ENCODE peak calls at places on chromosome 2, in five cellular contexts. E is PC-3, Z is GM23338, O is HCT116, Y is GM23248. N is an unnamed sample.

GRCh38 chr2:236939271-236939670 is 146.4 kb upstream of the COPS8 start:
- DNase-seq in E (no peak), Z (no peak), O (no peak), Y (no peak), N (no peak)

GRCh38 chr2:178723786-178724346 is 83.4 kb downstream of the TTN start:
- DNase-seq in E (no peak), Z (no peak), O (no peak), Y (no peak), N (no peak)

GRCh38 chr2:18505703-18506341 is 54.6 kb downstream of the RDH14 start:
- DNase-seq in E (no peak), Z (no peak), O (no peak), Y (no peak), N (no peak)

GRCh38 chr2:139992078-139992477 is 1211.9 kb upstream of the NXPH2 start:
- DNase-seq in E (no peak), Z (peak; percentile 65), O (peak; percentile 2), Y (no peak), N (no peak)

GRCh38 chr2:231223001-231223375 is 24.6 kb downstream of the ARMC9 start:
- DNase-seq in E (no peak), Z (no peak), O (no peak), Y (no peak), N (no peak)

GRCh38 chr2:29215739-29216608 is 100.8 kb downstream of the CLIP4 start:
- DNase-seq in E (no peak), Z (no peak), O (no peak), Y (no peak), N (no peak)

GRCh38 chr2:71505086-71505769 is 51.9 kb downstream of the DYSF start:
- DNase-seq in E (no peak), Z (no peak), O (no peak), Y (no peak), N (no peak)

GRCh38 chr2:111617299-111617803 is 266.6 kb downstream of the ANAPC1 start:
- DNase-seq in E (peak; percentile 74), Z (no peak), O (peak; percentile 40), Y (peak; percentile 25), N (no peak)

GRCh38 chr2:69604026-69604678 is 39.4 kb downstream of the AAK1 start:
- DNase-seq in E (no peak), Z (no peak), O (no peak), Y (no peak), N (no peak)

GRCh38 chr2:33213244-33213643 is 263.2 kb upstream of the RASGRP3 start:
- DNase-seq in E (no peak), Z (no peak), O (no peak), Y (no peak), N (no peak)
- H3K27ac ChIP-seq in E (no peak overlapping the region), Z (no peak overlapping the region), O (no peak overlapping the region), Y (peak overlapping the region; percentile 85), N (no peak overlapping the region)

GRCh38 chr2:45649457-45649854 is 2.0 kb upstream of the PRKCE start:
- DNase-seq in E (peak; percentile 46), Z (no peak), O (no peak), Y (peak; percentile 53), N (no peak)

GRCh38 chr2:45650851-45651414 is 542 bp upstream of the PRKCE start:
- DNase-seq in E (peak; percentile 95), Z (peak; percentile 87), O (peak; percentile 90), Y (peak; percentile 96), N (peak; percentile 96)

GRCh38 chr2:45651415-45652089 is at the start of gene PRKCE:
- DNase-seq in E (peak; percentile 47), Z (peak; percentile 58), O (no peak), Y (peak; percentile 56), N (peak; percentile 45)

GRCh38 chr2:45647986-45648520 is 3.4 kb upstream of the PRKCE start:
- DNase-seq in E (no peak), Z (no peak), O (no peak), Y (peak; percentile 6), N (no peak)

GRCh38 chr2:45649855-45650806 is 1.3 kb upstream of the PRKCE start:
- DNase-seq in E (peak; percentile 58), Z (peak; percentile 60), O (no peak), Y (peak; percentile 78), N (peak; percentile 63)
- TF ChIP-seq EZH2phosphoT487 in E (no peak), Z (no peak), O (no peak), Y (no peak), N (no peak)

DNA sequence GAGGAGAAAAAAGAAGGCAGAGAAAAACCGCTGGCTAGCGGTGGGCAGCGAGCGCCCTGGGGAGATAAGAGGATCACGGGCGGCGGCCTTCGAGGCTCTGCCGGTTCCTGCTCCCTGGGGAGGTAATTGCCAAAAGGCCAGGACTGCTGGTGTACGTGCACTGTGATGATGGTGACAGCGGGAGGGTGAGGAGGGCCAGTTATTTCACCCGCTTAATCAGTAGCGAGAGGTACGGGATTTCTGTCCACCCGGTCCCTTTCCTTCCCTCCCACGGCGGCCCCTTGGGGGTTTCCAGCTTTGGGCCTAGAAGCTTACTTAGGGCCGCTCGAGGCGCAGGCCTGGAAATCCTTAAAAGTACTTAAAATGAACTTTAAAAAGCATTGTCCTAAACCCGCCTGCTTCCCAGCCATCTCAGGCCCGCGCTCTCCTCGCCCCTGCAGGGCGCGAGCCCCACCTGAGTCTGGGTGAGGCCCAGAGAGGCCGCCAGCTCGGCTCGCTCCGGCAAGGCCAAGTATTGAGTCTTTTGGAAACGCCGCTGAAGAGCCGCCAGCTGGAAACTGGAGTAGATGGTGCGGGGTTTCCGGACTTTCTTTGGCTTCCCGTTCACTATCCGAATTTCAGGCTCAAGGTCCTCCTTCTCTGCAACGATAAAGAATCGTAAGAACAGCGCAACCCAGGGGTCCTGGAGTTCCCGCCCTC is 1.5 kb downstream of the DLX2 start:
- DNase-seq in E (no peak), Z (peak; percentile 58), O (no peak), Y (peak; percentile 70), N (no peak)
- H3K4me2 ChIP-seq in E (peak overlapping the region; percentile 99), Z (peak overlapping the region; percentile 93), O (peak overlapping the region; percentile 86), Y (peak overlapping the region; percentile 99), N (peak overlapping the region; percentile 92)

GRCh38 chr2:158505448-158505934 is 48.7 kb downstream of the PKP4 start:
- DNase-seq in E (no peak), Z (no peak), O (no peak), Y (no peak), N (no peak)
- H3K27ac ChIP-seq in E (no peak overlapping the region), Z (no peak overlapping the region), O (no peak overlapping the region), Y (no peak overlapping the region), N (no peak overlapping the region)

GRCh38 chr2:197158591-197159550 is 151.7 kb downstream of the ANKRD44 start:
- DNase-seq in E (peak; percentile 55), Z (no peak), O (no peak), Y (peak; percentile 30), N (no peak)
- TF ChIP-seq EZH2phosphoT487 in E (no peak), Z (no peak), O (no peak), Y (no peak), N (no peak)

GRCh38 chr2:24830786-24831185 is 37.6 kb downstream of the CENPO start:
- DNase-seq in E (no peak), Z (no peak), O (no peak), Y (no peak), N (no peak)

GRCh38 chr2:24832991-24833671 is 39.9 kb downstream of the CENPO start:
- DNase-seq in E (no peak), Z (no peak), O (no peak), Y (no peak), N (no peak)

GRCh38 chr2:24832526-24832925 is 39.3 kb downstream of the CENPO start:
- DNase-seq in E (no peak), Z (no peak), O (no peak), Y (no peak), N (no peak)

GRCh38 chr2:24831216-24831615 is 38.0 kb downstream of the CENPO start:
- DNase-seq in E (no peak), Z (no peak), O (no peak), Y (no peak), N (no peak)

GRCh38 chr2:24831736-24832421 is 38.7 kb downstream of the CENPO start:
- DNase-seq in E (no peak), Z (no peak), O (no peak), Y (no peak), N (no peak)
- H3K4me2 ChIP-seq in E (no peak overlapping the region), Z (no peak overlapping the region), O (no peak overlapping the region), Y (no peak overlapping the region), N (no peak overlapping the region)

DNA sequence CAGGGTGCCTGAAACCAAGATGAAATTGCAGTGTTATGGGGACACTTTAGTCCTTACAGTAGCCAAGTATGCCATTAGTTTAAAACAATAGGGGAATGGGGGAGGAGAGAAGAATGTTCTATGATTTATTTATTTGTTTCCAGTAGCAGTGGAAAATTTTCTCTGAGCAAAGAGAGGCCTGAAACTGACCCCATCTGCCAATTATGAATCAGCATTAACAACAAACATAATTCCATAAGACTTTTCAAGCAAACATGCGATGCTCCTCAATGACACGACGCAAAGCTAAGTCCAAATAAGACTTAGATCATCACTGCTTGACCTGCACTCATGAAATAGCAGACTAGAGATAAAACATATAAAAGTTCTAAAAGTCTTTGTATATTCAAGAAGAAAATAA is 4.0 kb downstream of the KLF7 start:
- DNase-seq in E (peak; percentile 75), Z (no peak), O (no peak), Y (peak; percentile 86), N (no peak)
- H3K27ac ChIP-seq in E (peak overlapping the region; percentile 68), Z (no peak overlapping the region), O (no peak overlapping the region), Y (peak overlapping the region; percentile 98), N (no peak overlapping the region)

DNA sequence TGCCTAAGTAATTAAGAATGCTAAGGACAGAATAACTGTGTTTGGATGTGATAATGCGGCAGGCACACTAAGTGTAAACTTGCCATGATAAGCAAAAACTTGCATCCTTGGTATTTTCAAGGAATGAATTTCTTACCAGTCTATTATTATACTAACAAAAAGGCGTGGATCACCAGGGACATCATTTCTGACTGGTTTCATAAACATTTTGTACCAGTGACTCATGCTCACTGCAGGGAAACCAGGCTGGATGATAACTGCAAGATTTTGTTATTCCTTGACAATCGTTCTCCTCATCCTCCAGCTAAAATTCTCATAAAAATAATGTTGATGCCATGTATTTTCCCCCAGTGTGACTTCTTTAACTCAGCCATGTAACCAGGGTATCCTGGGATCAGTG is 289.5 kb downstream of the CDCA7 start:
- DNase-seq in E (peak; percentile 65), Z (no peak), O (no peak), Y (peak; percentile 88), N (no peak)
- TF ChIP-seq EZH2phosphoT487 in E (no peak), Z (no peak), O (no peak), Y (no peak), N (no peak)

GRCh38 chr2:45169339-45170190 is 160.3 kb upstream of the SIX2 start:
- DNase-seq in E (peak; percentile 39), Z (peak; percentile 70), O (no peak), Y (peak; percentile 58), N (peak; percentile 35)
- H3K4me2 ChIP-seq in E (peak overlapping the region; percentile 97), Z (peak overlapping the region; percentile 88), O (no peak overlapping the region), Y (peak overlapping the region; percentile 87), N (peak overlapping the region; percentile 89)

GRCh38 chr2:182360663-182361260 is 66.1 kb downstream of the PDE1A start:
- DNase-seq in E (no peak), Z (no peak), O (no peak), Y (no peak), N (no peak)
- H3K27ac ChIP-seq in E (no peak overlapping the region), Z (no peak overlapping the region), O (no peak overlapping the region), Y (no peak overlapping the region), N (no peak overlapping the region)